ENCODE peak calls at places on chromosomes 12 and 14, in four cellular contexts. One of them, this sample, is unnamed.

GRCh38 chr12:1580526-1580925 is 13.9 kb downstream of the FBXL14 start:
- DNase-seq in activated CD8-positive, alpha-beta memory T cell treated with anti-CD3 and anti-CD28 coated beads for 24 hours: no peak
- DNase-seq in retina: peak
- DNase-seq in stimulated activated CD4-positive, alpha-beta T cell treated with anti-CD3 and anti-CD28 coated beads, Interleukin-2, amount 100 ng/mL, for 24 hours: no peak
- DNase-seq in this sample: no peak

GRCh38 chr14:52248057-52248456 is 19.4 kb upstream of the PTGDR start:
- DNase-seq in activated CD8-positive, alpha-beta memory T cell treated with anti-CD3 and anti-CD28 coated beads for 24 hours: no peak
- DNase-seq in retina: no peak
- DNase-seq in stimulated activated CD4-positive, alpha-beta T cell treated with anti-CD3 and anti-CD28 coated beads, Interleukin-2, amount 100 ng/mL, for 24 hours: no peak
- DNase-seq in this sample: no peak

GRCh38 chr12:2013527-2014223 is 9.4 kb upstream of the DCP1B start:
- DNase-seq in stimulated activated CD4-positive, alpha-beta T cell treated with anti-CD3 and anti-CD28 coated beads, Interleukin-2, amount 100 ng/mL, for 24 hours: no peak
- DNase-seq in retina: no peak
- DNase-seq in activated CD8-positive, alpha-beta memory T cell treated with anti-CD3 and anti-CD28 coated beads for 24 hours: no peak
- DNase-seq in this sample: no peak

GRCh38 chr14:95275507-95275906 is 44.2 kb downstream of the CLMN start:
- DNase-seq in activated CD8-positive, alpha-beta memory T cell treated with anti-CD3 and anti-CD28 coated beads for 24 hours: no peak
- DNase-seq in retina: no peak
- DNase-seq in stimulated activated CD4-positive, alpha-beta T cell treated with anti-CD3 and anti-CD28 coated beads, Interleukin-2, amount 100 ng/mL, for 24 hours: no peak
- DNase-seq in this sample: no peak

GRCh38 chr14:103931422-103931821 is 3.2 kb downstream of the TDRD9 start:
- DNase-seq in retina: no peak
- DNase-seq in stimulated activated CD4-positive, alpha-beta T cell treated with anti-CD3 and anti-CD28 coated beads, Interleukin-2, amount 100 ng/mL, for 24 hours: no peak
- DNase-seq in activated CD8-positive, alpha-beta memory T cell treated with anti-CD3 and anti-CD28 coated beads for 24 hours: no peak
- DNase-seq in this sample: no peak

GRCh38 chr12:116246490-116247179 is 30.9 kb downstream of the MED13L start:
- DNase-seq in activated CD8-positive, alpha-beta memory T cell treated with anti-CD3 and anti-CD28 coated beads for 24 hours: no peak
- DNase-seq in stimulated activated CD4-positive, alpha-beta T cell treated with anti-CD3 and anti-CD28 coated beads, Interleukin-2, amount 100 ng/mL, for 24 hours: no peak
- DNase-seq in retina: no peak
- DNase-seq in this sample: no peak

GRCh38 chr14:104889374-104889755 is 24.3 kb downstream of the CEP170B start:
- DNase-seq in activated CD8-positive, alpha-beta memory T cell treated with anti-CD3 and anti-CD28 coated beads for 24 hours: no peak
- DNase-seq in stimulated activated CD4-positive, alpha-beta T cell treated with anti-CD3 and anti-CD28 coated beads, Interleukin-2, amount 100 ng/mL, for 24 hours: no peak
- DNase-seq in retina: no peak
- DNase-seq in this sample: no peak

GRCh38 chr12:26295001-26295400 is 99.6 kb downstream of the SSPN start:
- DNase-seq in stimulated activated CD4-positive, alpha-beta T cell treated with anti-CD3 and anti-CD28 coated beads, Interleukin-2, amount 100 ng/mL, for 24 hours: no peak
- DNase-seq in retina: no peak
- DNase-seq in activated CD8-positive, alpha-beta memory T cell treated with anti-CD3 and anti-CD28 coated beads for 24 hours: no peak
- DNase-seq in this sample: no peak